ENCODE peak calls at places on chromosome 14, in six cellular contexts. Q, W, G, A, V and B are unnamed samples.

GRCh38 chr14:105137481-105138020 is 31.0 kb downstream of the JAG2 start:
- DNase-seq in Q (no peak), W (no peak), G (no peak), A (no peak), V (no peak), B (no peak)

GRCh38 chr14:56199976-56200577 is 81.9 kb downstream of the PELI2 start:
- DNase-seq in Q (no peak), W (no peak), G (no peak), A (no peak), V (no peak), B (no peak)

GRCh38 chr14:48027115-48027514 is 351.7 kb upstream of the MDGA2 start:
- DNase-seq in Q (no peak), W (no peak), G (no peak), A (no peak), V (no peak), B (no peak)

GRCh38 chr14:73777420-73777819 is 63.2 kb upstream of the PNMA1 start:
- DNase-seq in Q (no peak), W (no peak), G (no peak), A (no peak), V (no peak), B (no peak)

GRCh38 chr14:92190768-92191167 is 69.0 kb downstream of the CPSF2 start:
- DNase-seq in Q (no peak), W (no peak), G (no peak), A (no peak), V (no peak), B (no peak)

GRCh38 chr14:76937181-76938091 is 91.1 kb downstream of the IRF2BPL start:
- DNase-seq in Q (peak; percentile 73), W (peak; percentile 15), G (peak; percentile 72), A (no peak), V (peak; percentile 88), B (peak; percentile 39)

GRCh38 chr14:68784995-68785816 is 7.7 kb downstream of the ZFP36L1 start:
- DNase-seq in Q (no peak), W (peak; percentile 92), G (no peak), A (no peak), V (peak; percentile 88), B (peak; percentile 27)

GRCh38 chr14:65070710-65071033 is 31.6 kb downstream of the MAX start:
- DNase-seq in Q (no peak), W (no peak), G (peak; percentile 88), A (no peak), V (no peak), B (peak; percentile 53)

GRCh38 chr14:63378444-63378843 is 59.7 kb upstream of the GPHB5 start:
- DNase-seq in Q (no peak), W (no peak), G (no peak), A (no peak), V (no peak), B (no peak)

GRCh38 chr14:92644166-92644565 is 104.3 kb downstream of the LGMN start:
- DNase-seq in Q (no peak), W (peak; percentile 62), G (no peak), A (no peak), V (peak; percentile 74), B (no peak)

GRCh38 chr14:29028973-29029582 is 262.5 kb downstream of the FOXG1 start:
- DNase-seq in Q (no peak), W (no peak), G (no peak), A (no peak), V (peak; percentile 25), B (no peak)

GRCh38 chr14:98966465-98967162 is 305.4 kb downstream of the BCL11B start:
- DNase-seq in Q (no peak), W (no peak), G (no peak), A (no peak), V (no peak), B (no peak)

GRCh38 chr14:72472845-72473244 is 421.1 kb downstream of the DPF3 start:
- DNase-seq in Q (no peak), W (no peak), G (no peak), A (no peak), V (no peak), B (no peak)

GRCh38 chr14:103862393-103862782 is 15.0 kb upstream of the PPP1R13B start:
- DNase-seq in Q (no peak), W (no peak), G (peak; percentile 24), A (no peak), V (no peak), B (no peak)

GRCh38 chr14:21436567-21437062 is 19.3 kb downstream of the CHD8 start:
- DNase-seq in Q (no peak), W (no peak), G (no peak), A (no peak), V (no peak), B (no peak)

GRCh38 chr14:77140937-77141591 is 527 bp downstream of the ZDHHC22 start:
- DNase-seq in Q (no peak), W (no peak), G (peak; percentile 30), A (no peak), V (peak; percentile 14), B (no peak)

GRCh38 chr14:43258396-43258795 is 1248.7 kb downstream of the FSCB start:
- DNase-seq in Q (no peak), W (no peak), G (no peak), A (no peak), V (no peak), B (no peak)

GRCh38 chr14:61355892-61356325 is 34.5 kb downstream of the PRKCH start:
- DNase-seq in Q (peak; percentile 18), W (peak; percentile 18), G (no peak), A (no peak), V (peak; percentile 8), B (no peak)